ENCODE peak calls at places on chromosomes 6 and 20, in eight cellular contexts. One of them, this sample, is unnamed.

GRCh38 chr20:23163562-23163961 is 77.4 kb upstream of the CD93 start:
- DNase-seq in omental fat pad: no peak
- DNase-seq in foreskin melanocyte: no peak
- DNase-seq in NCI-H460: no peak
- DNase-seq in pons: no peak
- DNase-seq in fibroblast of gingiva: no peak
- DNase-seq in endothelial cell: peak; percentile 1
- DNase-seq in AML-193: no peak
- DNase-seq in this sample: no peak

GRCh38 chr20:48153523-48153922 is 368.2 kb upstream of the SULF2 start:
- DNase-seq in foreskin melanocyte: no peak
- DNase-seq in NCI-H460: no peak
- DNase-seq in endothelial cell: no peak
- DNase-seq in omental fat pad: no peak
- DNase-seq in AML-193: no peak
- DNase-seq in fibroblast of gingiva: no peak
- DNase-seq in pons: no peak
- DNase-seq in this sample: no peak

GRCh38 chr6:30092852-30093543 is 17.4 kb upstream of the RNF39 start:
- DNase-seq in NCI-H460: no peak
- DNase-seq in pons: no peak
- DNase-seq in fibroblast of gingiva: no peak
- DNase-seq in endothelial cell: no peak
- DNase-seq in omental fat pad: no peak
- DNase-seq in AML-193: no peak
- DNase-seq in foreskin melanocyte: no peak
- DNase-seq in this sample: no peak

GRCh38 chr6:77019081-77019480 is 444.2 kb downstream of the HTR1B start:
- DNase-seq in pons: no peak
- DNase-seq in endothelial cell: no peak
- DNase-seq in foreskin melanocyte: no peak
- DNase-seq in fibroblast of gingiva: no peak
- DNase-seq in NCI-H460: no peak
- DNase-seq in AML-193: no peak
- DNase-seq in omental fat pad: no peak
- DNase-seq in this sample: no peak

GRCh38 chr6:16511723-16512584 is 249.3 kb downstream of the ATXN1 start:
- DNase-seq in omental fat pad: no peak
- DNase-seq in NCI-H460: no peak
- DNase-seq in AML-193: no peak
- DNase-seq in pons: no peak
- DNase-seq in foreskin melanocyte: no peak
- DNase-seq in fibroblast of gingiva: no peak
- DNase-seq in endothelial cell: no peak
- DNase-seq in this sample: no peak

GRCh38 chr6:111480988-111481830 is 1.8 kb downstream of the REV3L start:
- DNase-seq in foreskin melanocyte: no peak
- DNase-seq in endothelial cell: no peak
- DNase-seq in fibroblast of gingiva: no peak
- DNase-seq in pons: peak; percentile 39
- DNase-seq in omental fat pad: no peak
- DNase-seq in AML-193: peak; percentile 44
- DNase-seq in NCI-H460: no peak
- DNase-seq in this sample: no peak

GRCh38 chr20:1393507-1393882 is 641 bp upstream of the FKBP1A start:
- DNase-seq in NCI-H460: no peak
- DNase-seq in pons: no peak
- DNase-seq in omental fat pad: no peak
- DNase-seq in endothelial cell: no peak
- DNase-seq in AML-193: no peak
- DNase-seq in fibroblast of gingiva: no peak
- DNase-seq in foreskin melanocyte: no peak
- DNase-seq in this sample: no peak

GRCh38 chr6:14811760-14812428 is 434.0 kb upstream of the JARID2 start:
- DNase-seq in endothelial cell: no peak
- DNase-seq in AML-193: no peak
- DNase-seq in omental fat pad: no peak
- DNase-seq in pons: no peak
- DNase-seq in foreskin melanocyte: no peak
- DNase-seq in NCI-H460: no peak
- DNase-seq in fibroblast of gingiva: no peak
- DNase-seq in this sample: no peak

GRCh38 chr20:30511322-30512030 is 746.0 kb upstream of the DEFB115 start:
- DNase-seq in pons: no peak
- DNase-seq in AML-193: no peak
- DNase-seq in omental fat pad: no peak
- DNase-seq in NCI-H460: no peak
- DNase-seq in foreskin melanocyte: no peak
- DNase-seq in fibroblast of gingiva: no peak
- DNase-seq in endothelial cell: no peak
- DNase-seq in this sample: no peak

GRCh38 chr20:62362991-62363919 is 3.9 kb downstream of the LAMA5 start:
- DNase-seq in NCI-H460: no peak
- DNase-seq in pons: no peak
- DNase-seq in AML-193: no peak
- DNase-seq in foreskin melanocyte: no peak
- DNase-seq in endothelial cell: no peak
- DNase-seq in fibroblast of gingiva: no peak
- DNase-seq in omental fat pad: no peak
- DNase-seq in this sample: no peak

This sample was measured in globus pallidus.